ENCODE peak calls at places on chromosomes 16 and 17, in six cellular contexts. S, K, V, U, T and E are unnamed samples.

GRCh38 chr17:63099420-63099819 is 133.4 kb downstream of the TANC2 start:
- DNase-seq in S (no peak), K (no peak), V (no peak), U (no peak), T (no peak), E (no peak)

GRCh38 chr16:10090816-10091215 is 91.4 kb downstream of the GRIN2A start:
- DNase-seq in S (no peak), K (no peak), V (no peak), U (no peak), T (no peak), E (no peak)

GRCh38 chr17:20266806-20267458 is 200.4 kb downstream of the LGALS9B start:
- DNase-seq in S (no peak), K (peak; percentile 91), V (no peak), U (no peak), T (no peak), E (no peak)

GRCh38 chr16:57349212-57350031 is 9.2 kb upstream of the CCL22 start:
- DNase-seq in S (no peak), K (no peak), V (no peak), U (no peak), T (no peak), E (no peak)

GRCh38 chr17:57607553-57608120 is 137.5 kb downstream of the CCDC182 start:
- DNase-seq in S (peak; percentile 79), K (no peak), V (no peak), U (no peak), T (no peak), E (no peak)

GRCh38 chr17:54180919-54181318 is 358.2 kb downstream of the KIF2B start:
- DNase-seq in S (no peak), K (no peak), V (no peak), U (no peak), T (no peak), E (no peak)

GRCh38 chr17:81453712-81454111 is 58.5 kb downstream of the BAHCC1 start:
- DNase-seq in S (no peak), K (no peak), V (no peak), U (no peak), T (no peak), E (no peak)

GRCh38 chr16:16022683-16023064 is 73.3 kb downstream of the ABCC1 start:
- DNase-seq in S (peak; percentile 81), K (no peak), V (no peak), U (no peak), T (no peak), E (no peak)

GRCh38 chr17:82241183-82241925 is 12.5 kb downstream of the SLC16A3 start:
- DNase-seq in S (peak; percentile 54), K (peak; percentile 36), V (no peak), U (peak; percentile 59), T (no peak), E (no peak)

GRCh38 chr16:88358033-88358481 is 24.7 kb upstream of the ZNF469 start:
- DNase-seq in S (no peak), K (no peak), V (no peak), U (no peak), T (no peak), E (no peak)

GRCh38 chr16:88673685-88674398 is 11.0 kb upstream of the MVD start:
- DNase-seq in S (no peak), K (no peak), V (no peak), U (no peak), T (no peak), E (no peak)

GRCh38 chr17:48543854-48544355 is 1.0 kb downstream of the HOXB2 start:
- DNase-seq in S (no peak), K (no peak), V (no peak), U (peak; percentile 67), T (no peak), E (no peak)

GRCh38 chr16:68093816-68094613 is 8.8 kb downstream of the NFATC3 start:
- DNase-seq in S (peak; percentile 10), K (peak; percentile 69), V (no peak), U (peak; percentile 77), T (no peak), E (no peak)

GRCh38 chr16:67430504-67431076 is 331 bp upstream of the HSD11B2 start:
- DNase-seq in S (peak; percentile 39), K (no peak), V (peak; percentile 18), U (no peak), T (peak; percentile 77), E (no peak)

GRCh38 chr16:30052671-30053372 is 12.7 kb upstream of the ALDOA start:
- DNase-seq in S (peak; percentile 98), K (peak; percentile 88), V (peak; percentile 85), U (peak; percentile 92), T (peak; percentile 98), E (peak; percentile 90)

GRCh38 chr17:7293821-7294613 is 422 bp downstream of the YBX2 start:
- DNase-seq in S (peak; percentile 54), K (no peak), V (no peak), U (no peak), T (peak; percentile 86), E (peak; percentile 92)

GRCh38 chr16:11583171-11583570 is 3.5 kb downstream of the LITAF start:
- DNase-seq in S (no peak), K (peak; percentile 72), V (no peak), U (peak; percentile 27), T (no peak), E (no peak)

GRCh38 chr17:65553009-65553645 is 8.3 kb downstream of the AXIN2 start:
- DNase-seq in S (peak; percentile 45), K (peak; percentile 74), V (no peak), U (peak; percentile 27), T (no peak), E (no peak)

GRCh38 chr17:75405365-75406221 is at the start of gene GRB2:
- DNase-seq in S (peak; percentile 99), K (peak; percentile 92), V (peak; percentile 96), U (peak; percentile 95), T (peak; percentile 100), E (peak; percentile 99)
- H3K4ac ChIP-seq in S (peak within 1 kb of the TSS; percentile 96), K (peak within 1 kb of the TSS; percentile 43), V (no peak within 1 kb of the TSS), U (peak within 1 kb of the TSS; percentile 94), T (no peak within 1 kb of the TSS), E (no peak within 1 kb of the TSS)

GRCh38 chr17:2064511-2064910 is 9.6 kb downstream of the HIC1 start:
- DNase-seq in S (no peak), K (no peak), V (no peak), U (peak; percentile 47), T (no peak), E (no peak)
- H3K9ac ChIP-seq in S (no peak overlapping the region), K (no peak overlapping the region), V (no peak overlapping the region), U (peak overlapping the region; percentile 93), T (no peak overlapping the region), E (no peak overlapping the region)

DNA sequence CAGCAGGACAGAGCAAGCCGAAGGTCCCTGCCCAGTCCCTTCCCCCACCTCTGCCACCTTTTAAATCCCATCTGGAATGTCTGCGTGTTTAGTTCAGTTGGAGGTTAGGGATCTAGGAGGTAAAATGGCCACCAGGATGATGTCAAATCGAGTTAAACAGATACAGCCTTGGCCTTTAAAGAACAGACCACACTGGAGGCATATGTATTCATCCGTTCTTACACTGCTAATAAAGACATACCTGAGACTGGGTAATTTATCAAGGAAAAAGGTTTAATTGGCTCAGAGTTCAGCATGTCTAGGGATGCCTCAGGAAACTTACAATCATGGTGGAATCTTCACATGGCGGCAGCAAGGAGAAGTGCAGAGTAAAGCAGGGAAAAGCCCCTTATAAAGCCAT is 167.8 kb upstream of the CACNG5 start:
- DNase-seq in S (no peak), K (no peak), V (no peak), U (no peak), T (no peak), E (no peak)
- H3K14ac ChIP-seq in S (no peak overlapping the region), K (no peak overlapping the region), V (no peak overlapping the region), U (no peak overlapping the region), T (no peak overlapping the region), E (no peak overlapping the region)

GRCh38 chr17:36943250-36944220 is 5.2 kb upstream of the AATF start:
- DNase-seq in S (no peak), K (no peak), V (no peak), U (no peak), T (peak; percentile 72), E (peak; percentile 78)
- H3K4ac ChIP-seq in S (no peak overlapping the region), K (no peak overlapping the region), V (no peak overlapping the region), U (no peak overlapping the region), T (no peak overlapping the region), E (no peak overlapping the region)

GRCh38 chr17:79272220-79272619 is 197.6 kb downstream of the ENGASE start:
- DNase-seq in S (no peak), K (no peak), V (no peak), U (no peak), T (no peak), E (no peak)
- H3K9ac ChIP-seq in S (no peak overlapping the region), K (no peak overlapping the region), V (no peak overlapping the region), U (no peak overlapping the region), T (no peak overlapping the region), E (no peak overlapping the region)

GRCh38 chr17:40563371-40564052 is 1.8 kb downstream of the CCR7 start:
- DNase-seq in S (no peak), K (no peak), V (no peak), U (no peak), T (no peak), E (peak; percentile 26)
- H3K14ac ChIP-seq in S (no peak overlapping the region), K (no peak overlapping the region), V (no peak overlapping the region), U (no peak overlapping the region), T (no peak overlapping the region), E (no peak overlapping the region)

DNA sequence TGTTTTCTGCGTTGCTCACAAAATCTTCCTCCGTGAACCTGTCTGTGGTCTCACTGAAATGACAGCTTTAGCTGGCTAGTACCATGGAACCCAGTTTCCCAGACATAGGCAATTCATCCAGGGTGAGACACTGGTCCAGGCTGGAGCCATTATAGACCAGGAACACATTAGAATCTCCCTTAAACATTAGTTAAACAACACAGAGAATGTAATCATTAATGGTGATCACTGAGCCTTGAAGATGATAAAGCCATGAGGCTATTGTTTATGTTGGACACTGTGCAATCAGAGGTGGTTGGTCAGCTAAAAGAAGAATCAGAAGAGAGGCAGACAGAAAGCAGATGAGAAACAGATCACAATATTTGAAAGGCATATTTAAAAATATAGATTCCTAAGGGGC is 317.8 kb downstream of the MAP2K6 start:
- DNase-seq in S (no peak), K (peak; percentile 54), V (no peak), U (peak; percentile 30), T (no peak), E (no peak)
- H3K4ac ChIP-seq in S (no peak overlapping the region), K (peak overlapping the region; percentile 70), V (no peak overlapping the region), U (no peak overlapping the region), T (no peak overlapping the region), E (no peak overlapping the region)

GRCh38 chr17:17676752-17677151 is 4.5 kb upstream of the RAI1 start:
- DNase-seq in S (no peak), K (no peak), V (no peak), U (no peak), T (no peak), E (no peak)
- H3K9ac ChIP-seq in S (no peak overlapping the region), K (no peak overlapping the region), V (no peak overlapping the region), U (no peak overlapping the region), T (no peak overlapping the region), E (no peak overlapping the region)